ENCODE peak calls at places on chromosomes 12 and 14, in four cellular contexts. O is anterior cingulate cortex, E is Calu3, P is NCI-H510A treated with DMSO at 0.1 percent for 48 hours. Q is an unnamed sample.
A peak's percentile ranks its signal among the peaks of the same experiment; 100 is the strongest.

GRCh38 chr12:53197011-53197640 is 9.9 kb downstream of the ITGB7 start:
- DNase-seq in E (no peak), P (no peak), O (no peak), Q (no peak)

GRCh38 chr12:120468846-120469449 is 600 bp downstream of the SRSF9 start:
- DNase-seq in E (peak; percentile 33), O (peak; percentile 74), P (no peak), Q (no peak)

GRCh38 chr12:112381421-112381897 is 772 bp downstream of the HECTD4 start:
- DNase-seq in E (peak; percentile 34), O (peak; percentile 45), P (no peak), Q (peak; percentile 36)

GRCh38 chr12:76276499-76277151 is 71.6 kb downstream of the BBS10 start:
- DNase-seq in E (no peak), P (no peak), O (no peak), Q (no peak)

GRCh38 chr14:106530423-106531107 is 1004.2 kb downstream of the TMEM121 start:
- DNase-seq in O (no peak), E (no peak), P (no peak), Q (no peak)

GRCh38 chr14:91402278-91403068 is 15.1 kb downstream of the CCDC88C start:
- DNase-seq in E (peak; percentile 44), O (no peak), P (no peak), Q (no peak)

GRCh38 chr14:20454359-20454644 is 310 bp downstream of the OSGEP start:
- DNase-seq in P (peak; percentile 85), E (no peak), O (no peak), Q (no peak)

GRCh38 chr14:74478996-74479635 is 14.0 kb downstream of the NPC2 start:
- DNase-seq in P (peak; percentile 55), O (peak; percentile 11), E (peak; percentile 19), Q (no peak)

GRCh38 chr12:39619316-39619659 is 315 bp downstream of the ABCD2 start:
- DNase-seq in O (peak; percentile 88), P (no peak), E (no peak), Q (no peak)

GRCh38 chr12:111768159-111768895 is 1.6 kb downstream of the ALDH2 start:
- DNase-seq in E (no peak), O (no peak), P (no peak), Q (no peak)

Q was measured in PC-9.